ENCODE peak calls at places on chromosomes 11 and 22, in ten cellular contexts. One of them, this sample, is unnamed.

GRCh38 chr22:45473626-45474237 is 29.0 kb upstream of the FBLN1 start:
- DNase-seq in GM13977: no peak
- DNase-seq in left ventricle myocardium superior: no peak
- DNase-seq in spleen: peak; percentile 5
- DNase-seq in CD4-positive, CD25-positive, alpha-beta regulatory T cell: no peak
- DNase-seq in M059J: no peak
- DNase-seq in stimulated activated CD4-positive, alpha-beta T cell treated with anti-CD3 and anti-CD28 coated beads, Interleukin-1b, Interleukin-23, amount 100 ng/mL, for 1 hour: no peak
- DNase-seq in Panc1: no peak
- DNase-seq in neural progenitor cell: peak; percentile 27
- DNase-seq in mesothelial cell of epicardium: no peak
- DNase-seq in this sample: no peak

GRCh38 chr11:73565804-73566203 is 32.1 kb downstream of the FAM168A start:
- DNase-seq in GM13977: no peak
- DNase-seq in left ventricle myocardium superior: no peak
- DNase-seq in spleen: no peak
- DNase-seq in CD4-positive, CD25-positive, alpha-beta regulatory T cell: no peak
- DNase-seq in M059J: no peak
- DNase-seq in stimulated activated CD4-positive, alpha-beta T cell treated with anti-CD3 and anti-CD28 coated beads, Interleukin-1b, Interleukin-23, amount 100 ng/mL, for 1 hour: no peak
- DNase-seq in Panc1: no peak
- DNase-seq in neural progenitor cell: no peak
- DNase-seq in mesothelial cell of epicardium: no peak
- DNase-seq in this sample: no peak

GRCh38 chr22:47692811-47693210 is 930.4 kb downstream of the TBC1D22A start:
- DNase-seq in GM13977: no peak
- DNase-seq in left ventricle myocardium superior: no peak
- DNase-seq in spleen: no peak
- DNase-seq in CD4-positive, CD25-positive, alpha-beta regulatory T cell: no peak
- DNase-seq in M059J: no peak
- DNase-seq in stimulated activated CD4-positive, alpha-beta T cell treated with anti-CD3 and anti-CD28 coated beads, Interleukin-1b, Interleukin-23, amount 100 ng/mL, for 1 hour: no peak
- DNase-seq in Panc1: no peak
- DNase-seq in neural progenitor cell: no peak
- DNase-seq in mesothelial cell of epicardium: no peak
- DNase-seq in this sample: no peak

GRCh38 chr22:46430961-46431838 is 95.7 kb downstream of the TRMU start:
- DNase-seq in GM13977: no peak
- DNase-seq in left ventricle myocardium superior: no peak
- DNase-seq in spleen: no peak
- DNase-seq in CD4-positive, CD25-positive, alpha-beta regulatory T cell: no peak
- DNase-seq in M059J: no peak
- DNase-seq in stimulated activated CD4-positive, alpha-beta T cell treated with anti-CD3 and anti-CD28 coated beads, Interleukin-1b, Interleukin-23, amount 100 ng/mL, for 1 hour: no peak
- DNase-seq in Panc1: no peak
- DNase-seq in neural progenitor cell: no peak
- DNase-seq in mesothelial cell of epicardium: no peak
- DNase-seq in this sample: no peak

GRCh38 chr11:83467841-83468240 is 181.7 kb upstream of the CCDC90B start:
- DNase-seq in GM13977: no peak
- DNase-seq in left ventricle myocardium superior: no peak
- DNase-seq in spleen: no peak
- DNase-seq in CD4-positive, CD25-positive, alpha-beta regulatory T cell: no peak
- DNase-seq in M059J: no peak
- DNase-seq in stimulated activated CD4-positive, alpha-beta T cell treated with anti-CD3 and anti-CD28 coated beads, Interleukin-1b, Interleukin-23, amount 100 ng/mL, for 1 hour: no peak
- DNase-seq in Panc1: no peak
- DNase-seq in neural progenitor cell: no peak
- DNase-seq in mesothelial cell of epicardium: no peak
- DNase-seq in this sample: no peak

GRCh38 chr11:77131560-77131959 is 3.5 kb downstream of the MYO7A start:
- DNase-seq in GM13977: no peak
- DNase-seq in left ventricle myocardium superior: peak; percentile 36
- DNase-seq in spleen: no peak
- DNase-seq in CD4-positive, CD25-positive, alpha-beta regulatory T cell: no peak
- DNase-seq in M059J: no peak
- DNase-seq in stimulated activated CD4-positive, alpha-beta T cell treated with anti-CD3 and anti-CD28 coated beads, Interleukin-1b, Interleukin-23, amount 100 ng/mL, for 1 hour: no peak
- DNase-seq in Panc1: no peak
- DNase-seq in neural progenitor cell: no peak
- DNase-seq in mesothelial cell of epicardium: no peak
- DNase-seq in this sample: no peak

GRCh38 chr11:2302280-2302843 is 549 bp downstream of the TSPAN32 start:
- DNase-seq in GM13977: no peak
- DNase-seq in left ventricle myocardium superior: no peak
- DNase-seq in spleen: peak; percentile 85
- DNase-seq in CD4-positive, CD25-positive, alpha-beta regulatory T cell: peak; percentile 54
- DNase-seq in M059J: no peak
- DNase-seq in stimulated activated CD4-positive, alpha-beta T cell treated with anti-CD3 and anti-CD28 coated beads, Interleukin-1b, Interleukin-23, amount 100 ng/mL, for 1 hour: no peak
- DNase-seq in Panc1: no peak
- DNase-seq in neural progenitor cell: no peak
- DNase-seq in mesothelial cell of epicardium: no peak
- DNase-seq in this sample: no peak

GRCh38 chr22:33806191-33806590 is 114.1 kb downstream of the LARGE1 start:
- DNase-seq in GM13977: peak; percentile 17
- DNase-seq in left ventricle myocardium superior: no peak
- DNase-seq in spleen: no peak
- DNase-seq in CD4-positive, CD25-positive, alpha-beta regulatory T cell: peak; percentile 1
- DNase-seq in M059J: no peak
- DNase-seq in stimulated activated CD4-positive, alpha-beta T cell treated with anti-CD3 and anti-CD28 coated beads, Interleukin-1b, Interleukin-23, amount 100 ng/mL, for 1 hour: no peak
- DNase-seq in Panc1: no peak
- DNase-seq in neural progenitor cell: no peak
- DNase-seq in mesothelial cell of epicardium: no peak
- DNase-seq in this sample: no peak

GRCh38 chr11:134889832-134890231 is 477.8 kb upstream of the B3GAT1 start:
- DNase-seq in GM13977: no peak
- DNase-seq in left ventricle myocardium superior: no peak
- DNase-seq in spleen: no peak
- DNase-seq in CD4-positive, CD25-positive, alpha-beta regulatory T cell: no peak
- DNase-seq in M059J: no peak
- DNase-seq in stimulated activated CD4-positive, alpha-beta T cell treated with anti-CD3 and anti-CD28 coated beads, Interleukin-1b, Interleukin-23, amount 100 ng/mL, for 1 hour: no peak
- DNase-seq in Panc1: no peak
- DNase-seq in neural progenitor cell: no peak
- DNase-seq in mesothelial cell of epicardium: no peak
- DNase-seq in this sample: no peak

GRCh38 chr11:5620606-5621521 is 3.9 kb upstream of the TRIM34 start:
- DNase-seq in GM13977: no peak
- DNase-seq in left ventricle myocardium superior: no peak
- DNase-seq in spleen: no peak
- DNase-seq in CD4-positive, CD25-positive, alpha-beta regulatory T cell: no peak
- DNase-seq in M059J: peak; percentile 95
- DNase-seq in stimulated activated CD4-positive, alpha-beta T cell treated with anti-CD3 and anti-CD28 coated beads, Interleukin-1b, Interleukin-23, amount 100 ng/mL, for 1 hour: no peak
- DNase-seq in Panc1: peak; percentile 76
- DNase-seq in neural progenitor cell: no peak
- DNase-seq in mesothelial cell of epicardium: no peak
- DNase-seq in this sample: no peak

GRCh38 chr22:36036167-36036624 is 7.6 kb upstream of the RBFOX2 start:
- DNase-seq in GM13977: no peak
- DNase-seq in left ventricle myocardium superior: no peak
- DNase-seq in spleen: no peak
- DNase-seq in CD4-positive, CD25-positive, alpha-beta regulatory T cell: no peak
- DNase-seq in M059J: no peak
- DNase-seq in stimulated activated CD4-positive, alpha-beta T cell treated with anti-CD3 and anti-CD28 coated beads, Interleukin-1b, Interleukin-23, amount 100 ng/mL, for 1 hour: no peak
- DNase-seq in Panc1: no peak
- DNase-seq in neural progenitor cell: no peak
- DNase-seq in mesothelial cell of epicardium: no peak
- DNase-seq in this sample: no peak

GRCh38 chr22:21105294-21105693 is 59.5 kb downstream of the LRRC74B start:
- DNase-seq in GM13977: no peak
- DNase-seq in left ventricle myocardium superior: no peak
- DNase-seq in spleen: no peak
- DNase-seq in CD4-positive, CD25-positive, alpha-beta regulatory T cell: no peak
- DNase-seq in M059J: no peak
- DNase-seq in stimulated activated CD4-positive, alpha-beta T cell treated with anti-CD3 and anti-CD28 coated beads, Interleukin-1b, Interleukin-23, amount 100 ng/mL, for 1 hour: no peak
- DNase-seq in Panc1: no peak
- DNase-seq in neural progenitor cell: no peak
- DNase-seq in mesothelial cell of epicardium: no peak
- DNase-seq in this sample: no peak

GRCh38 chr22:18024276-18024939 is at the start of gene MICAL3:
- DNase-seq in GM13977: peak; percentile 92
- DNase-seq in left ventricle myocardium superior: peak; percentile 86
- DNase-seq in spleen: peak; percentile 93
- DNase-seq in CD4-positive, CD25-positive, alpha-beta regulatory T cell: peak; percentile 71
- DNase-seq in M059J: peak; percentile 61
- DNase-seq in stimulated activated CD4-positive, alpha-beta T cell treated with anti-CD3 and anti-CD28 coated beads, Interleukin-1b, Interleukin-23, amount 100 ng/mL, for 1 hour: no peak
- DNase-seq in Panc1: no peak
- DNase-seq in neural progenitor cell: peak; percentile 82
- DNase-seq in mesothelial cell of epicardium: peak; percentile 48
- DNase-seq in this sample: peak; percentile 44

GRCh38 chr11:66919938-66920337 is 38.2 kb downstream of the PC start:
- DNase-seq in GM13977: no peak
- DNase-seq in left ventricle myocardium superior: no peak
- DNase-seq in spleen: no peak
- DNase-seq in CD4-positive, CD25-positive, alpha-beta regulatory T cell: no peak
- DNase-seq in M059J: no peak
- DNase-seq in stimulated activated CD4-positive, alpha-beta T cell treated with anti-CD3 and anti-CD28 coated beads, Interleukin-1b, Interleukin-23, amount 100 ng/mL, for 1 hour: no peak
- DNase-seq in Panc1: no peak
- DNase-seq in neural progenitor cell: no peak
- DNase-seq in mesothelial cell of epicardium: no peak
- DNase-seq in this sample: no peak

GRCh38 chr22:27159016-27159415 is 501.6 kb downstream of the MIAT start:
- DNase-seq in GM13977: no peak
- DNase-seq in left ventricle myocardium superior: no peak
- DNase-seq in spleen: no peak
- DNase-seq in CD4-positive, CD25-positive, alpha-beta regulatory T cell: no peak
- DNase-seq in M059J: no peak
- DNase-seq in stimulated activated CD4-positive, alpha-beta T cell treated with anti-CD3 and anti-CD28 coated beads, Interleukin-1b, Interleukin-23, amount 100 ng/mL, for 1 hour: no peak
- DNase-seq in Panc1: no peak
- DNase-seq in neural progenitor cell: no peak
- DNase-seq in mesothelial cell of epicardium: no peak
- DNase-seq in this sample: no peak

GRCh38 chr11:71252782-71253730 is 679 bp upstream of the SHANK2 start:
- DNase-seq in GM13977: no peak
- DNase-seq in left ventricle myocardium superior: peak; percentile 33
- DNase-seq in spleen: no peak
- DNase-seq in CD4-positive, CD25-positive, alpha-beta regulatory T cell: no peak
- DNase-seq in M059J: no peak
- DNase-seq in stimulated activated CD4-positive, alpha-beta T cell treated with anti-CD3 and anti-CD28 coated beads, Interleukin-1b, Interleukin-23, amount 100 ng/mL, for 1 hour: no peak
- DNase-seq in Panc1: no peak
- DNase-seq in neural progenitor cell: peak; percentile 67
- DNase-seq in mesothelial cell of epicardium: no peak
- DNase-seq in this sample: no peak

GRCh38 chr22:27605390-27605789 is 196.2 kb downstream of the MN1 start:
- DNase-seq in GM13977: no peak
- DNase-seq in left ventricle myocardium superior: no peak
- DNase-seq in spleen: peak; percentile 34
- DNase-seq in CD4-positive, CD25-positive, alpha-beta regulatory T cell: no peak
- DNase-seq in M059J: no peak
- DNase-seq in stimulated activated CD4-positive, alpha-beta T cell treated with anti-CD3 and anti-CD28 coated beads, Interleukin-1b, Interleukin-23, amount 100 ng/mL, for 1 hour: no peak
- DNase-seq in Panc1: no peak
- DNase-seq in neural progenitor cell: no peak
- DNase-seq in mesothelial cell of epicardium: no peak
- DNase-seq in this sample: no peak

GRCh38 chr11:116579857-116580727 is 192.7 kb downstream of the BUD13 start:
- DNase-seq in GM13977: peak; percentile 36
- DNase-seq in left ventricle myocardium superior: no peak
- DNase-seq in spleen: peak; percentile 66
- DNase-seq in CD4-positive, CD25-positive, alpha-beta regulatory T cell: no peak
- DNase-seq in M059J: no peak
- DNase-seq in stimulated activated CD4-positive, alpha-beta T cell treated with anti-CD3 and anti-CD28 coated beads, Interleukin-1b, Interleukin-23, amount 100 ng/mL, for 1 hour: no peak
- DNase-seq in Panc1: no peak
- DNase-seq in neural progenitor cell: peak; percentile 85
- DNase-seq in mesothelial cell of epicardium: no peak
- DNase-seq in this sample: no peak

GRCh38 chr11:8067929-8068575 is 13.0 kb upstream of the TUB start:
- DNase-seq in GM13977: no peak
- DNase-seq in left ventricle myocardium superior: peak; percentile 36
- DNase-seq in spleen: peak; percentile 47
- DNase-seq in CD4-positive, CD25-positive, alpha-beta regulatory T cell: no peak
- DNase-seq in M059J: no peak
- DNase-seq in stimulated activated CD4-positive, alpha-beta T cell treated with anti-CD3 and anti-CD28 coated beads, Interleukin-1b, Interleukin-23, amount 100 ng/mL, for 1 hour: no peak
- DNase-seq in Panc1: no peak
- DNase-seq in neural progenitor cell: no peak
- DNase-seq in mesothelial cell of epicardium: no peak
- DNase-seq in this sample: no peak

GRCh38 chr11:74138572-74138971 is 32.2 kb downstream of the C2CD3 start:
- DNase-seq in GM13977: no peak
- DNase-seq in left ventricle myocardium superior: no peak
- DNase-seq in spleen: no peak
- DNase-seq in CD4-positive, CD25-positive, alpha-beta regulatory T cell: no peak
- DNase-seq in M059J: peak; percentile 99
- DNase-seq in stimulated activated CD4-positive, alpha-beta T cell treated with anti-CD3 and anti-CD28 coated beads, Interleukin-1b, Interleukin-23, amount 100 ng/mL, for 1 hour: no peak
- DNase-seq in Panc1: peak; percentile 96
- DNase-seq in neural progenitor cell: no peak
- DNase-seq in mesothelial cell of epicardium: no peak
- DNase-seq in this sample: no peak

GRCh38 chr22:24809331-24809730 is 3.3 kb downstream of the SGSM1 start:
- DNase-seq in GM13977: no peak
- DNase-seq in left ventricle myocardium superior: no peak
- DNase-seq in spleen: no peak
- DNase-seq in CD4-positive, CD25-positive, alpha-beta regulatory T cell: no peak
- DNase-seq in M059J: no peak
- DNase-seq in stimulated activated CD4-positive, alpha-beta T cell treated with anti-CD3 and anti-CD28 coated beads, Interleukin-1b, Interleukin-23, amount 100 ng/mL, for 1 hour: no peak
- DNase-seq in Panc1: no peak
- DNase-seq in neural progenitor cell: no peak
- DNase-seq in mesothelial cell of epicardium: no peak
- DNase-seq in this sample: no peak

GRCh38 chr11:42422094-42422493 is 889.7 kb upstream of the API5 start:
- DNase-seq in GM13977: no peak
- DNase-seq in left ventricle myocardium superior: no peak
- DNase-seq in spleen: no peak
- DNase-seq in CD4-positive, CD25-positive, alpha-beta regulatory T cell: no peak
- DNase-seq in M059J: peak; percentile 38
- DNase-seq in stimulated activated CD4-positive, alpha-beta T cell treated with anti-CD3 and anti-CD28 coated beads, Interleukin-1b, Interleukin-23, amount 100 ng/mL, for 1 hour: no peak
- DNase-seq in Panc1: no peak
- DNase-seq in neural progenitor cell: no peak
- DNase-seq in mesothelial cell of epicardium: no peak
- DNase-seq in this sample: no peak

GRCh38 chr11:86592047-86592564 is 80.3 kb downstream of the ME3 start:
- DNase-seq in GM13977: no peak
- DNase-seq in left ventricle myocardium superior: no peak
- DNase-seq in spleen: no peak
- DNase-seq in CD4-positive, CD25-positive, alpha-beta regulatory T cell: no peak
- DNase-seq in M059J: peak; percentile 79
- DNase-seq in stimulated activated CD4-positive, alpha-beta T cell treated with anti-CD3 and anti-CD28 coated beads, Interleukin-1b, Interleukin-23, amount 100 ng/mL, for 1 hour: no peak
- DNase-seq in Panc1: no peak
- DNase-seq in neural progenitor cell: no peak
- DNase-seq in mesothelial cell of epicardium: no peak
- DNase-seq in this sample: no peak

GRCh38 chr22:47498969-47499368 is 736.5 kb downstream of the TBC1D22A start:
- DNase-seq in GM13977: no peak
- DNase-seq in left ventricle myocardium superior: no peak
- DNase-seq in spleen: no peak
- DNase-seq in CD4-positive, CD25-positive, alpha-beta regulatory T cell: no peak
- DNase-seq in M059J: no peak
- DNase-seq in stimulated activated CD4-positive, alpha-beta T cell treated with anti-CD3 and anti-CD28 coated beads, Interleukin-1b, Interleukin-23, amount 100 ng/mL, for 1 hour: no peak
- DNase-seq in Panc1: no peak
- DNase-seq in neural progenitor cell: no peak
- DNase-seq in mesothelial cell of epicardium: no peak
- DNase-seq in this sample: no peak

GRCh38 chr22:41752011-41752975 is 48.2 kb upstream of the CCDC134 start:
- DNase-seq in GM13977: peak; percentile 48
- DNase-seq in left ventricle myocardium superior: no peak
- DNase-seq in spleen: no peak
- DNase-seq in CD4-positive, CD25-positive, alpha-beta regulatory T cell: peak; percentile 15
- DNase-seq in M059J: no peak
- DNase-seq in stimulated activated CD4-positive, alpha-beta T cell treated with anti-CD3 and anti-CD28 coated beads, Interleukin-1b, Interleukin-23, amount 100 ng/mL, for 1 hour: no peak
- DNase-seq in Panc1: no peak
- DNase-seq in neural progenitor cell: no peak
- DNase-seq in mesothelial cell of epicardium: no peak
- DNase-seq in this sample: no peak

GRCh38 chr22:27982106-27982505 is 63.0 kb upstream of the PITPNB start:
- DNase-seq in GM13977: no peak
- DNase-seq in left ventricle myocardium superior: no peak
- DNase-seq in spleen: no peak
- DNase-seq in CD4-positive, CD25-positive, alpha-beta regulatory T cell: no peak
- DNase-seq in M059J: no peak
- DNase-seq in stimulated activated CD4-positive, alpha-beta T cell treated with anti-CD3 and anti-CD28 coated beads, Interleukin-1b, Interleukin-23, amount 100 ng/mL, for 1 hour: no peak
- DNase-seq in Panc1: no peak
- DNase-seq in neural progenitor cell: no peak
- DNase-seq in mesothelial cell of epicardium: no peak
- DNase-seq in this sample: no peak

GRCh38 chr22:49199224-49199623 is 628.4 kb downstream of the BRD1 start:
- DNase-seq in GM13977: no peak
- DNase-seq in left ventricle myocardium superior: no peak
- DNase-seq in spleen: peak; percentile 30
- DNase-seq in CD4-positive, CD25-positive, alpha-beta regulatory T cell: no peak
- DNase-seq in M059J: no peak
- DNase-seq in stimulated activated CD4-positive, alpha-beta T cell treated with anti-CD3 and anti-CD28 coated beads, Interleukin-1b, Interleukin-23, amount 100 ng/mL, for 1 hour: no peak
- DNase-seq in Panc1: no peak
- DNase-seq in neural progenitor cell: no peak
- DNase-seq in mesothelial cell of epicardium: peak; percentile 4
- DNase-seq in this sample: no peak

GRCh38 chr11:91265946-91266345 is 958.7 kb upstream of the FAT3 start:
- DNase-seq in GM13977: no peak
- DNase-seq in left ventricle myocardium superior: no peak
- DNase-seq in spleen: no peak
- DNase-seq in CD4-positive, CD25-positive, alpha-beta regulatory T cell: no peak
- DNase-seq in M059J: peak; percentile 42
- DNase-seq in stimulated activated CD4-positive, alpha-beta T cell treated with anti-CD3 and anti-CD28 coated beads, Interleukin-1b, Interleukin-23, amount 100 ng/mL, for 1 hour: no peak
- DNase-seq in Panc1: no peak
- DNase-seq in neural progenitor cell: no peak
- DNase-seq in mesothelial cell of epicardium: no peak
- DNase-seq in this sample: no peak

This sample was measured in activated T-helper 1 cell treated with anti-CD3 and anti-CD28 coated beads, Interleukin-2, amount 50 U/mL, for 16 hours.